ENCODE peak calls at places on chromosomes 12 and 14, in ten cellular contexts. X, S, I, V, M, B, N, W, Q and Y are unnamed samples.

GRCh38 chr12:11563785-11564739 is 85.4 kb upstream of the ETV6 start:
- DNase-seq in Q (no peak), W (no peak), S (no peak), B (no peak), I (no peak), M (no peak), V (no peak), N (no peak), X (no peak), Y (no peak)

GRCh38 chr14:68627868-68628604 is 164.8 kb downstream of the ZFP36L1 start:
- DNase-seq in M (no peak), Q (peak; percentile 55), V (peak; percentile 44), N (no peak), I (no peak), W (peak; percentile 60), X (no peak), B (no peak), S (peak; percentile 66), Y (no peak)

GRCh38 chr12:2876431-2877046 is 435 bp downstream of the FOXM1 start:
- DNase-seq in W (no peak), I (peak; percentile 48), X (no peak), V (peak; percentile 25), M (no peak), S (no peak), B (peak; percentile 29), N (no peak), Q (no peak), Y (no peak)

GRCh38 chr12:113346387-113346786 is 11.5 kb upstream of the SLC8B1 start:
- DNase-seq in Q (no peak), W (no peak), S (no peak), I (no peak), N (no peak), B (no peak), V (no peak), X (no peak), M (no peak), Y (no peak)

GRCh38 chr12:82708507-82708906 is 21.8 kb downstream of the TMTC2 start:
- DNase-seq in V (peak; percentile 55), B (no peak), S (no peak), Q (no peak), I (no peak), N (no peak), X (no peak), M (no peak), W (peak; percentile 29), Y (no peak)

GRCh38 chr12:76890407-76891143 is 11.8 kb upstream of the CSRP2 start:
- DNase-seq in X (peak; percentile 27), S (no peak), N (no peak), B (no peak), W (no peak), Q (peak; percentile 44), V (no peak), I (peak; percentile 31), M (peak; percentile 9), Y (no peak)

GRCh38 chr14:100359881-100360280 is 36.7 kb downstream of the SLC25A47 start:
- DNase-seq in S (no peak), M (no peak), N (no peak), W (no peak), I (no peak), B (no peak), X (no peak), Q (no peak), V (peak; percentile 22), Y (no peak)

GRCh38 chr12:2297004-2297403 is 244.2 kb downstream of the CACNA1C start:
- DNase-seq in I (no peak), M (no peak), X (no peak), W (no peak), Q (no peak), S (no peak), B (no peak), V (no peak), N (no peak), Y (no peak)

GRCh38 chr12:115660211-115660805 is 617.2 kb downstream of the MED13L start:
- DNase-seq in Q (no peak), V (peak; percentile 49), S (no peak), B (peak; percentile 15), N (no peak), X (no peak), W (peak; percentile 39), I (no peak), M (no peak), Y (no peak)